ENCODE peak calls at places on chromosomes 3 and 15, in four cellular contexts. E, V, B and L are unnamed samples.

GRCh38 chr3:197523551-197523950 is 32.2 kb downstream of the BDH1 start:
- DNase-seq in E (no peak), B (no peak), V (no peak), L (no peak)

GRCh38 chr3:189978753-189979152 is 141.9 kb downstream of the P3H2 start:
- DNase-seq in B (no peak), E (no peak), V (no peak), L (no peak)

GRCh38 chr3:45800611-45801010 is 4.3 kb upstream of the SLC6A20 start:
- DNase-seq in V (no peak), E (no peak), B (no peak), L (no peak)

GRCh38 chr15:50945725-50946124 is 37.2 kb downstream of the AP4E1 start:
- DNase-seq in E (no peak), V (no peak), B (no peak), L (no peak)

GRCh38 chr15:43420435-43420834 is 49.5 kb downstream of the TUBGCP4 start:
- DNase-seq in E (no peak), V (no peak), B (no peak), L (no peak)

GRCh38 chr3:157531771-157532170 is 28.6 kb upstream of the VEPH1 start:
- DNase-seq in V (no peak), E (no peak), B (no peak), L (no peak)

GRCh38 chr3:53218136-53218535 is 37.7 kb downstream of the TKT start:
- DNase-seq in V (no peak), E (no peak), B (no peak), L (no peak)

GRCh38 chr3:166372571-166373106 is 535.4 kb upstream of the BCHE start:
- DNase-seq in B (no peak), V (no peak), E (no peak), L (no peak)

GRCh38 chr3:147218976-147219375 is 187.4 kb downstream of the ZIC4 start:
- DNase-seq in E (no peak), V (no peak), B (no peak), L (no peak)

GRCh38 chr3:51717446-51717845 is 10.6 kb downstream of the GRM2 start:
- DNase-seq in E (no peak), V (no peak), B (no peak), L (no peak)

GRCh38 chr3:183285318-183285717 is 32.3 kb downstream of the B3GNT5 start:
- DNase-seq in V (no peak), E (no peak), B (no peak), L (no peak)

GRCh38 chr3:27431116-27431515 is 53.1 kb downstream of the SLC4A7 start:
- DNase-seq in B (no peak), E (peak; percentile 4), V (no peak), L (peak; percentile 78)

GRCh38 chr3:81443948-81444347 is 317.5 kb downstream of the GBE1 start:
- DNase-seq in E (no peak), B (no peak), V (no peak), L (no peak)

GRCh38 chr3:194664857-194665256 is 7.1 kb downstream of the LSG1 start:
- DNase-seq in V (no peak), B (no peak), E (no peak), L (no peak)

GRCh38 chr3:138334608-138335007 is 5.0 kb upstream of the NME9 start:
- DNase-seq in V (no peak), E (no peak), B (no peak), L (no peak)

GRCh38 chr3:138336454-138336853 is 6.8 kb upstream of the NME9 start:
- DNase-seq in V (no peak), B (no peak), E (no peak), L (no peak)

GRCh38 chr3:138338244-138338643 is 8.6 kb upstream of the NME9 start:
- DNase-seq in E (no peak), V (no peak), B (no peak), L (no peak)

GRCh38 chr3:138340511-138340910 is 7.9 kb upstream of the MRAS start:
- DNase-seq in V (no peak), E (no peak), B (no peak), L (no peak)

DNA sequence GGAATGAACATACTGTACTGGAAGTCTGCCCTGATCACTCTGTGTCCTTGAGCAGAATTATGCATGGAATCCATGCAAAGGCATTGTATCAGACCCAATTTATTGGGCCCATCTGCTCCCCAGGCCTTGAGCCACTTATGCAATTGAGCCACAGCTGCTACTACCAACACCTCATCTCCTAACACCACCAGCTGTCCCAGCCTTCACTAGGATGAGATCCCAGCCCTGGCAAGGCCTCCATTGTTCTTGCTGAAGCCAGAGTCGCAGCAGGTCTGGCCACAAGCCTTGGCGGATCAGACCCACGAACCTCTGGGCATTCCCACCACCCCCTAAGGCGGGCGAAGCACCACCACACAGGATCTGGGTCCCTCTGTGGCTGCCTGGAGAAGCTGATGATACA is 9.2 kb upstream of the NME9 start:
- DNase-seq in B (no peak), V (no peak), E (no peak), L (no peak)
- TF ChIP-seq TCF7L2 in B (no peak), V (no peak), E (no peak), L (no peak)

DNA sequence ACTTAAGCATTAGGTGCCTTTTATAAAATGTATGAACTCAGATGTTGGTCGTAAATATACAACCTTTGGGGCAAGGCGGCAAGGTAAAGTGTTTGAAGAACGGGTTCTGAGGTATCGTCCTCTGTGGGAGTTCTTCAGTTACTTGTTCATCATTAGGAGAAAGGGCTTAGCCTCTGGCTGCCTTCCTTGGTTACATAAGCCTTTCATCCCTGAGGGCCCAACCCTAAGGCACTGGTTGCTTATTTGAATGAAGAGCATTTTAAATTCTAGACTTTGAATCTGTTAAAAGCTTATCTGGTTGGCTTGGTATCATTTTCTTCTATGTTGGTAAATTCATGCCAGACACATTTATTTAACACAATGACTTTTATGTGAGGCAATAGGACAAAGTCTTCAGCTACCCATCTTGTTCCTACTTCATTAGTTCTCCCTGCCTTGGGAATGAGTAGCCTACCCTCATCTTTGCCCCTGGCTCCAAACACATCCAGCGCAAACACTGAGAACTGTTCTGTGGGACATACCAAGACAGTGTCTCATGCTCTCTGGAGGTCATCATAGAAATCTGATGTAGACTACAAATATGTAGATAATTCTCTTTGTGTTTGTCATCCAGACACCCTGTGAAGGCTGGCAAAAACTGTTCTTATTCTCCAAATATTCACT is 12.4 kb upstream of the CCDC80 start:
- DNase-seq in E (no peak), B (no peak), V (no peak), L (no peak)
- TF ChIP-seq REST in E (no peak), B (no peak), V (no peak), L (no peak)

DNA sequence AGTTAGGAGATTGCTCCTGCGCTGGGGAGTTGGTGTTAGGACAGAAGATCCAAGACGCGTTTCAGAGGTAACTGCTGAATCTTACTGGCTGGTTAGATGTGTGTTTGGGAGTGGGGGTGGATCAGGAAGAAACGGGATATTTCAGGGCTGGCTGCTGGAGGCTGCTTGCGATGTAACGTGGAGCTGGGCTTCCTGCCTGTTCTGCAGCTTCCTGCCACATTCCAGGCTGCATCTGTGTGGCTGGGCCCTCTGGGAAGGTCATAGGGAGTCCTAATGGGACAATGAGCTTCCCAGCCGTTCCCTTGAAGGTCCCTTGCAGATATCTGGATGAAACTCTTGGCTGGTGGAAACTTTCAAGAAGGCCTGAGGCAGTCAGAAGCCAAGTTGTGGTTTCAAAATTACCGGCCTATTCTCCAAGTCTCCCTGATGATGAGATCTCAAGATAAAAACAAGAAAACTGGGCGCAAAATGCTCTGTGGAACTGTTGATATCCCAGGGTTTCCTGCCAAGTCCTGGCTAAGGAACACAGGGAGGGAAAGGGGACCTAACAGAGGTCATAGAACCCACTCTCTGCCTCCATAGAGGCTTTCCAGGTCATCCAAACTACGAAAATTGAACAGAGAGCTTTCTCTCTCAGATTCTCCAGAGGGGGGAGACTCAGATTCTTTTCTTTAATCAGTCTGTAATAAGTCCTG is 67.0 kb downstream of the NOX5 start:
- DNase-seq in B (no peak), E (no peak), V (no peak), L (no peak)
- TF ChIP-seq POLR2AphosphoS5 in B (no peak), E (no peak), V (no peak), L (no peak)

DNA sequence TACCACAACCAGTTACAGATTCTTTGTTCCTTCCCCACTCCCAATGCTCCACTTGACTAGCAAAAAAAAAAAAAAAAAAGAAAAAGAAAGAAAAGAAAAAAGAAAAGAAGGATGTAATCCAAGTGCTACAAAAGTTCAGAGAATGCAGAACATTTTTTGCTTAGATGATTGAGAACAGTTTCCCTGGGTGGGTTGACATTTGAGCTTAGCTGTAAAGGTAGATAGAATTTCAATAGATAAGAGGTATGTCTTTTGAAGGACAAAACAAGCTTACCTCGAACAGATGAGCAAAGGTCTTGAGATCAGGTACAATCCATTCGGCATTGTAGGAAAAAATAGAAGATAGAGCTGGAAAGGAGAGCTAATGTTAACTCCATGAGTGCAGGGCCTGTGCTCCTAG is 344.6 kb upstream of the NECTIN3 start:
- DNase-seq in V (no peak), B (no peak), E (no peak), L (no peak)
- TF ChIP-seq TCF7L2 in V (no peak), B (no peak), E (no peak), L (no peak)

GRCh38 chr3:180990494-180990893 is 958 bp upstream of the DNAJC19 start:
- DNase-seq in B (no peak), E (no peak), V (no peak), L (no peak)

GRCh38 chr3:180987344-180987743 is 2.2 kb downstream of the DNAJC19 start:
- DNase-seq in B (no peak), V (no peak), E (no peak), L (no peak)

DNA sequence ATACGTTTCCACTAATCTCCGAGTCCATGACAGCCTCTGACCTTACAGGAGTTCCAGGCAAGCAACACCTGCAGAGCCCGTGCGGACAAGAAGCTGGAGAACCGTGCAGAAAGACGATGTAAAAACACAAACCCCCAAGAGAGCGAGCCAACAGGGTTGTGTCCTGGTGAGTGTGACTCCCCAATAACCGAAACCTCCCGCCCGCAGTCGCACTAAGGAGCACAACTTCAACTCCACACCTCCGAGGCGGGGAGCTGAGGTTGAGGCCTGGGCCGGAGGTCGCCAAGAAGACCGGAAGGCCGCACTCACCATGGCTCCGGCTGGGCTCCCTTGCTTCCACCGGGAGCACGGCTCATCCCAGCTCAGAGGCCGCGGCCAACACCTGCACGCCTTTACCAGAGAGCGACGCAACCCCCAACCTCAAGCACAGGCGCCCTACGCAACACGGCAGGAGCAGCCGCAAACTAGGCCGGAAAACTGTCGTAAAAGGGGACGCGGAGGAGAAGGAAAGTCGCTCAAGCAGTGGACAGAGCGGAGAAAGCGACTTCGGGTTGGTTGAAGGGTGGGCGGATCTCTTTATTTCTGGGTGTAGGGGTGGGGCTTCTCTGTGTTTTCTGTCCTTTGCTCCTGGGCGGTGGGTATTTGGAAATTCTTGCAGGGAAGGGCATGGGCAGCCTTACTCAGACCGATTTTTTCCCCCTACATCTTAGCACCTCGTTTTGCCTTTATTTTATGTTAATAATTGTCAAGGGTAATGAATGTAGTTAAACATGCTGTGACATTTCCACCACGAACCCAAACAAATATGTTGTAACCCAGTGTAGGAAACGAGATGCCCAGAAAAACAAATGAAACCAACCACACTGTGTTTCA is at the start of gene DNAJC19:
- DNase-seq in E (peak; percentile 96), B (peak; percentile 90), V (peak; percentile 96), L (peak; percentile 87)
- TF ChIP-seq REST in E (no peak), B (peak; percentile 65), V (no peak), L (no peak)

DNA sequence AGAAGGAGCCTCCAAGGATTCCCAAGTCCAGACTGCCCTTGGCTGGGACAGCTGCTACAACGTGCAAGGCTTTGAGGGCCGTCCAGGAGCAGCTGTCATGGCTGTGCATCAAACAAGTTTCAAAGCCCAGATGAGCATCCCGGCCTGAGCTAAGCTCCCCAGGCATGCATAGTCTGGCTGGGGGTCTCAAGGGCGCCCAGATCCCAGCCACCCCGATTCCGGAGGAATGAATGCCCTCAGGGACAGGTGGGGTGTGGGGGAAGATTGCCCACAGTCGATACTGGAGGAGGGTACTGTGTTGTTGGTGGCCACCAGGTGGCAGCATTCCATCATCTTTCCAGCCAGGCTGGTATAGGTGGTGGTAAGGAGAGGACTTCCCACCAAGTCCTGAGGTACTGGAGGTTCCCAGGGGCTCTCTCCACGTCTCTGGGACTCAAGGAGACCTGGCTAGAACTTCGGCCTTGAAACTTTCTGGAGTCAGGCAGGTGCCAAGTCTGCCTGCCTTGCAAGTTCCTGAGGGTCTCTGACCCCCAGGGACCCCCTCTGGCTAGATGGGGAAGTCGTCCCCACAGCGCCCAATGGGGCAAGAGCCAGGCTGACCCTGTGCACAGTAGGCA is 32.8 kb downstream of the RBM5 start:
- DNase-seq in V (peak; percentile 70), B (peak; percentile 83), E (peak; percentile 56), L (peak; percentile 32)
- TF ChIP-seq POLR2AphosphoS5 in V (peak; percentile 28), B (peak; percentile 7), E (no peak), L (peak; percentile 73)